ENCODE peak calls at places on chromosomes 11 and 22, in ten cellular contexts. P is fibroblast of lung; D is tibial nerve; S is transverse colon; U is iPS DF 6.9; Z is K562; Y is CD8-positive, alpha-beta T cell; K is uterus; E is adrenal gland; M is GM23248. W is an unnamed sample. For H3K9me3 and H3K4me1, the result is how much of the 10 kb centered on the place peaks cover.

GRCh38 chr11:121625784-121626506 is 173.2 kb upstream of the SORL1-AS1 start:
- DNase-seq in P (no peak), D (no peak), S (no peak), U (no peak), Z (no peak), Y (no peak), K (no peak), E (no peak), M (peak), W (no peak)

GRCh38 chr11:76568621-76569020 is 101.9 kb downstream of the LRRC32 start:
- DNase-seq in P (no peak), D (no peak), S (no peak), U (no peak), Z (no peak), Y (no peak), K (no peak), E (no peak), M (no peak), W (no peak)

GRCh38 chr11:76799061-76799804 is 16.1 kb downstream of the TSKU start:
- DNase-seq in P (peak), D (peak), S (peak), U (peak), Z (peak), Y (peak), K (peak), E (peak), M (peak), W (peak)

GRCh38 chr22:17939011-17939410 is 85.3 kb downstream of the MICAL3 start:
- DNase-seq in P (no peak), D (no peak), S (no peak), U (no peak), Z (no peak), Y (no peak), K (no peak), E (peak), M (no peak), W (no peak)

GRCh38 chr11:111370902-111371578 is 8.0 kb downstream of the POU2AF1 start:
- DNase-seq in P (no peak), D (no peak), S (no peak), U (no peak), Z (no peak), Y (no peak), K (no peak), E (no peak), M (no peak), W (no peak)

GRCh38 chr11:995752-996420 is 40.6 kb downstream of the MUC6 start:
- DNase-seq in P (peak), D (no peak), S (no peak), U (no peak), Z (peak), Y (no peak), K (peak), E (no peak), M (peak), W (no peak)

GRCh38 chr11:70491696-70492472 is 93.6 kb downstream of the CTTN start:
- DNase-seq in P (no peak), D (no peak), S (no peak), U (no peak), Z (no peak), Y (no peak), K (no peak), E (no peak), M (no peak), W (no peak)

GRCh38 chr11:8360086-8360828 is 96.6 kb upstream of the LMO1 start:
- DNase-seq in P (no peak), D (no peak), S (no peak), U (no peak), Z (no peak), Y (no peak), K (no peak), E (no peak), M (no peak), W (no peak)

GRCh38 chr11:110130642-110131238 is 37.5 kb downstream of the ZC3H12C start:
- DNase-seq in P (peak), D (no peak), S (peak), U (no peak), Z (no peak), Y (no peak), K (no peak), E (no peak), M (no peak), W (peak)

GRCh38 chr11:70825893-70826540 is 426.4 kb downstream of the SHANK2 start:
- DNase-seq in P (no peak), D (no peak), S (no peak), U (no peak), Z (no peak), Y (no peak), K (no peak), E (no peak), M (peak), W (no peak)

GRCh38 chr11:91299980-91300379 is 924.6 kb upstream of the FAT3 start:
- DNase-seq in P (peak), D (no peak), S (no peak), U (no peak), Z (no peak), Y (no peak), K (no peak), E (no peak), M (no peak), W (no peak)

GRCh38 chr11:111764621-111765020 is 1.6 kb downstream of the PPP2R1B start:
- DNase-seq in P (peak), D (no peak), S (no peak), U (no peak), Z (no peak), Y (no peak), K (no peak), E (no peak), M (peak), W (peak)

GRCh38 chr11:121437686-121438078 is 14.4 kb upstream of the SORL1 start:
- DNase-seq in P (no peak), D (no peak), S (no peak), U (no peak), Z (no peak), Y (no peak), K (no peak), E (no peak), M (no peak), W (no peak)

GRCh38 chr11:71563401-71563800 is 2.0 kb upstream of the KRTAP5-10 start:
- DNase-seq in P (peak), D (no peak), S (no peak), U (peak), Z (peak), Y (no peak), K (no peak), E (no peak), M (peak), W (peak)

GRCh38 chr22:27097933-27098332 is 440.5 kb downstream of the MIAT start:
- DNase-seq in P (peak), D (no peak), S (no peak), U (no peak), Z (no peak), Y (no peak), K (no peak), E (no peak), M (no peak), W (no peak)

GRCh38 chr11:70303070-70303469 is 32.6 kb downstream of the PPFIA1 start:
- DNase-seq in P (peak), D (no peak), S (no peak), U (no peak), Z (no peak), Y (no peak), K (peak), E (peak), M (peak), W (no peak)

GRCh38 chr22:31912402-31912733 is 32.0 kb upstream of the YWHAH start:
- DNase-seq in P (no peak), D (no peak), S (no peak), U (no peak), Z (no peak), Y (no peak), K (no peak), E (no peak), M (peak), W (peak)

GRCh38 chr11:69393178-69393832 is 88.2 kb upstream of the LINC01488 start:
- DNase-seq in P (no peak), D (no peak), S (no peak), U (no peak), Z (no peak), Y (no peak), K (no peak), E (no peak), M (no peak), W (no peak)

GRCh38 chr11:75344186-75344585 is 7.3 kb downstream of the ARRB1 start:
- DNase-seq in P (no peak), D (no peak), S (no peak), U (no peak), Z (no peak), Y (no peak), K (no peak), E (no peak), M (no peak), W (no peak)
- H3K9me3 ChIP-seq in P (under half), D (under half), S (under half), U (under half), Z (under half), Y (under half), K (under half), E (under half), M (under half), W (under half)

GRCh38 chr11:2369896-2370295 is 7.2 kb upstream of the CD81 start:
- DNase-seq in P (no peak), D (no peak), S (no peak), U (no peak), Z (no peak), Y (no peak), K (no peak), E (no peak), M (no peak), W (no peak)
- H3K4me1 ChIP-seq in P (under half), D (under half), S (under half), U (under half), Z (under half), Y (under half), K (under half), E (under half), M (under half), W (under half)

GRCh38 chr11:129740877-129741276 is 74.8 kb upstream of the TMEM45B start:
- DNase-seq in P (no peak), D (no peak), S (no peak), U (no peak), Z (no peak), Y (no peak), K (no peak), E (no peak), M (no peak), W (no peak)

GRCh38 chr11:129739339-129739738 is 76.3 kb upstream of the TMEM45B start:
- DNase-seq in P (no peak), D (no peak), S (no peak), U (no peak), Z (no peak), Y (no peak), K (no peak), E (no peak), M (no peak), W (no peak)

GRCh38 chr11:129747161-129747560 is 68.5 kb upstream of the TMEM45B start:
- DNase-seq in P (no peak), D (no peak), S (no peak), U (no peak), Z (no peak), Y (no peak), K (no peak), E (no peak), M (peak), W (no peak)

GRCh38 chr11:129740125-129740719 is 75.4 kb upstream of the TMEM45B start:
- DNase-seq in P (no peak), D (no peak), S (no peak), U (no peak), Z (no peak), Y (no peak), K (no peak), E (no peak), M (no peak), W (no peak)

GRCh38 chr11:129743029-129743846 is 72.4 kb upstream of the TMEM45B start:
- DNase-seq in P (peak), D (no peak), S (no peak), U (no peak), Z (no peak), Y (no peak), K (no peak), E (no peak), M (peak), W (no peak)
- H3K4me3 ChIP-seq in P (no peak), D (no peak), S (no peak), U (no peak), Z (no peak), Y (no peak), K (no peak), E (no peak), M (no peak), W (no peak)

DNA sequence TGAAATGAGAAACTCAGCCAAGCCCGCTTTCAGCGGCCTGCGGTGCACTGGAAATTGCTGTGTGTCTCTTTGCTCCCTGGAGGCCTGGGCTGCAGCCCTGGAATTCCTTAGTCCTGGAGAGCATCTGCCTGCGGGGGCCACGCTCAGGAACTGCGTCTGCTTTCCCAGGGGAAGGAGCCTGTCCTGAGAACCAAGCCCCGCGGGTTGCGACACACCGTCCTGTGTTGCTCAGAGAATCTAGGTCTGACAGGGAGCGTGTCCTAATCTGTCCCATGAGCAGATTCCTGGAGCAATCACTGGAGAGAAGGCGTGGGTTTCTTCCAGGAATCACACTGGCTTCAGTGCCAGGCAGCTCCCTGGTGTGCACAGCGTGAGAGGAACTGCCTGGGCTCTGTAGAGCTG is 708.1 kb downstream of the BRD1 start:
- DNase-seq in P (no peak), D (no peak), S (no peak), U (no peak), Z (no peak), Y (no peak), K (no peak), E (peak), M (no peak), W (peak)
- H3K9me3 ChIP-seq in P (under half), D (under half), S (under half), U (under half), Z (under half), Y (under half), K (under half), E (under half), M (under half), W (under half)

GRCh38 chr11:72777755-72778278 is 16.0 kb downstream of the STARD10 start:
- DNase-seq in P (no peak), D (no peak), S (peak), U (no peak), Z (peak), Y (no peak), K (no peak), E (peak), M (no peak), W (no peak)
- H3K4me1 ChIP-seq in P (under half), D (under half), S (half or more), U (under half), Z (half or more), Y (under half), K (under half), E (half or more), M (under half), W (under half)

GRCh38 chr11:118153976-118154375 is 1.4 kb upstream of the SCN4B start:
- DNase-seq in P (no peak), D (no peak), S (no peak), U (no peak), Z (no peak), Y (no peak), K (no peak), E (no peak), M (no peak), W (no peak)

GRCh38 chr11:118153516-118153915 is 893 bp upstream of the SCN4B start:
- DNase-seq in P (no peak), D (no peak), S (no peak), U (no peak), Z (no peak), Y (no peak), K (no peak), E (no peak), M (no peak), W (no peak)

GRCh38 chr11:118152020-118152551 is 537 bp downstream of the SCN4B start:
- DNase-seq in P (no peak), D (no peak), S (no peak), U (no peak), Z (no peak), Y (no peak), K (no peak), E (no peak), M (no peak), W (no peak)

GRCh38 chr11:118151421-118151820 is 1.2 kb downstream of the SCN4B start:
- DNase-seq in P (peak), D (no peak), S (no peak), U (no peak), Z (no peak), Y (no peak), K (no peak), E (no peak), M (no peak), W (no peak)

GRCh38 chr11:118152552-118153471 is at the start of gene SCN4B:
- DNase-seq in P (peak), D (no peak), S (peak), U (no peak), Z (peak), Y (peak), K (peak), E (peak), M (peak), W (peak)
- H3K4me3 ChIP-seq in P (peak), D (peak), S (peak), U (peak), Z (no peak), Y (peak), K (peak), E (peak), M (peak), W (peak)

DNA sequence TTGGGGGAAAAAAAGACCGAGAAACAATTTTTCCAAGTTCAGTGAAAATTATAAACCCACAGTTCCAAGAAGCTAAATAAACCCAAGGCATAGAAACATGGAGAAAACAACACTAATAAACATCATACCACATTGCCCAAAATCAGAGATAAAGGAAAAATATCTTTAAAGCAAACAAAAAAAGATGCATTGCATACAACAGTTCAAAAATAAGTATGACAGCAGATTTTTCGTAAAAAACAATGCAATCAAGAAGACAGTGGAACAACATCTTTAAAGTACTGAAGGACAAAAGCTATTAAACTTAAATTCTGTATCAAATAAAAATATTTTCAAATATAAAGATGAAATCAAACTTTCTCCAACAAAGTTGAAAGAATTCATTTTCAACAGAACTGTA is 921.3 kb downstream of the METTL15 start:
- DNase-seq in P (no peak), D (no peak), S (no peak), U (no peak), Z (no peak), Y (no peak), K (no peak), E (no peak), M (peak), W (peak)
- H3K9me3 ChIP-seq in P (under half), D (under half), S (under half), U (under half), Z (under half), Y (under half), K (under half), E (under half), M (under half), W (under half)

GRCh38 chr22:49237703-49238102 is 590.0 kb downstream of the BRD1 start:
- DNase-seq in P (no peak), D (no peak), S (no peak), U (no peak), Z (no peak), Y (no peak), K (no peak), E (no peak), M (no peak), W (no peak)
- H3K4me1 ChIP-seq in P (under half), D (under half), S (under half), U (under half), Z (under half), Y (under half), K (under half), E (under half), M (under half), W (under half)

GRCh38 chr11:48011125-48012050 is 31.0 kb downstream of the PTPRJ start:
- DNase-seq in P (no peak), D (no peak), S (no peak), U (no peak), Z (no peak), Y (no peak), K (no peak), E (no peak), M (no peak), W (no peak)

GRCh38 chr11:48014917-48015316 is 34.6 kb downstream of the PTPRJ start:
- DNase-seq in P (no peak), D (no peak), S (no peak), U (no peak), Z (no peak), Y (no peak), K (no peak), E (no peak), M (no peak), W (no peak)

GRCh38 chr11:48017105-48017874 is 36.9 kb downstream of the PTPRJ start:
- DNase-seq in P (no peak), D (no peak), S (no peak), U (no peak), Z (no peak), Y (peak), K (no peak), E (no peak), M (no peak), W (no peak)

GRCh38 chr11:48012051-48012391 is 31.7 kb downstream of the PTPRJ start:
- DNase-seq in P (no peak), D (no peak), S (no peak), U (no peak), Z (no peak), Y (peak), K (no peak), E (no peak), M (no peak), W (no peak)

GRCh38 chr11:48013269-48013901 is 33.0 kb downstream of the PTPRJ start:
- DNase-seq in P (peak), D (no peak), S (peak), U (no peak), Z (no peak), Y (peak), K (no peak), E (no peak), M (peak), W (no peak)
- H3K4me3 ChIP-seq in P (no peak), D (no peak), S (no peak), U (no peak), Z (no peak), Y (peak), K (no peak), E (no peak), M (no peak), W (no peak)

GRCh38 chr11:68125164-68125563 is 4.0 kb upstream of the CHKA start:
- DNase-seq in P (no peak), D (no peak), S (no peak), U (no peak), Z (no peak), Y (no peak), K (no peak), E (no peak), M (no peak), W (no peak)

GRCh38 chr11:68135161-68135560 is 14.0 kb upstream of the CHKA start:
- DNase-seq in P (no peak), D (no peak), S (no peak), U (no peak), Z (no peak), Y (no peak), K (no peak), E (no peak), M (no peak), W (no peak)

GRCh38 chr11:68127791-68128681 is 6.8 kb upstream of the CHKA start:
- DNase-seq in P (peak), D (no peak), S (peak), U (peak), Z (peak), Y (no peak), K (peak), E (peak), M (peak), W (peak)

GRCh38 chr11:68128682-68129327 is 7.6 kb upstream of the CHKA start:
- DNase-seq in P (peak), D (no peak), S (peak), U (no peak), Z (peak), Y (no peak), K (peak), E (peak), M (peak), W (no peak)

GRCh38 chr11:68130121-68130520 is 8.9 kb upstream of the CHKA start:
- DNase-seq in P (no peak), D (no peak), S (no peak), U (no peak), Z (no peak), Y (no peak), K (no peak), E (no peak), M (no peak), W (no peak)
- H3K9me3 ChIP-seq in P (under half), D (under half), S (under half), U (under half), Z (under half), Y (under half), K (under half), E (under half), M (under half), W (under half)